ENCODE peak calls at places on chromosomes 6 and 20, in four cellular contexts. One of them, this sample, is unnamed.

GRCh38 chr20:10927011-10927583 is 253.3 kb upstream of the JAG1 start:
- DNase-seq in GM03348: no peak
- DNase-seq in stimulated activated CD8-positive, alpha-beta memory T cell treated with anti-CD3 and anti-CD28 coated beads, Interleukin-4, amount 100 ng/mL, for 24 hours: no peak
- DNase-seq in frontal cortex: no peak
- DNase-seq in this sample: no peak

GRCh38 chr6:141261016-141261671 is 871.6 kb upstream of the GJE1 start:
- DNase-seq in GM03348: no peak
- DNase-seq in stimulated activated CD8-positive, alpha-beta memory T cell treated with anti-CD3 and anti-CD28 coated beads, Interleukin-4, amount 100 ng/mL, for 24 hours: no peak
- DNase-seq in frontal cortex: no peak
- DNase-seq in this sample: no peak

GRCh38 chr6:153024401-153025017 is 22.0 kb upstream of the MTRF1L start:
- DNase-seq in GM03348: peak
- DNase-seq in stimulated activated CD8-positive, alpha-beta memory T cell treated with anti-CD3 and anti-CD28 coated beads, Interleukin-4, amount 100 ng/mL, for 24 hours: no peak
- DNase-seq in frontal cortex: no peak
- DNase-seq in this sample: peak

GRCh38 chr6:5471044-5471443 is 209.7 kb downstream of the FARS2 start:
- DNase-seq in frontal cortex: peak
- DNase-seq in stimulated activated CD8-positive, alpha-beta memory T cell treated with anti-CD3 and anti-CD28 coated beads, Interleukin-4, amount 100 ng/mL, for 24 hours: peak
- DNase-seq in GM03348: peak
- DNase-seq in this sample: peak

GRCh38 chr20:37564388-37565133 is 36.9 kb upstream of the BLCAP start:
- DNase-seq in stimulated activated CD8-positive, alpha-beta memory T cell treated with anti-CD3 and anti-CD28 coated beads, Interleukin-4, amount 100 ng/mL, for 24 hours: peak
- DNase-seq in GM03348: peak
- DNase-seq in frontal cortex: peak
- DNase-seq in this sample: peak

GRCh38 chr6:170453586-170454511 is 99.3 kb downstream of the PSMB1 start:
- DNase-seq in frontal cortex: no peak
- DNase-seq in stimulated activated CD8-positive, alpha-beta memory T cell treated with anti-CD3 and anti-CD28 coated beads, Interleukin-4, amount 100 ng/mL, for 24 hours: no peak
- DNase-seq in GM03348: no peak
- DNase-seq in this sample: no peak

GRCh38 chr20:31608256-31608980 is 3.3 kb downstream of the ID1 start:
- DNase-seq in frontal cortex: peak
- DNase-seq in GM03348: peak
- DNase-seq in stimulated activated CD8-positive, alpha-beta memory T cell treated with anti-CD3 and anti-CD28 coated beads, Interleukin-4, amount 100 ng/mL, for 24 hours: no peak
- DNase-seq in this sample: peak

GRCh38 chr20:8782804-8783203 is 286.1 kb upstream of the PLCB4 start:
- DNase-seq in stimulated activated CD8-positive, alpha-beta memory T cell treated with anti-CD3 and anti-CD28 coated beads, Interleukin-4, amount 100 ng/mL, for 24 hours: no peak
- DNase-seq in GM03348: peak
- DNase-seq in frontal cortex: no peak
- DNase-seq in this sample: no peak